ENCODE peak calls at places on chromosomes 7 and 10, in six cellular contexts. N is A549, M is astrocyte, B is hepatocyte, S is mammary epithelial cell, R is tibial artery. T is an unnamed sample.

GRCh38 chr7:115410427-115410805 is 488.5 kb downstream of the MDFIC start:
- DNase-seq in M (no peak), S (no peak), B (no peak), R (no peak), N (no peak), T (no peak)

GRCh38 chr10:89163265-89163995 is 43.7 kb downstream of the CH25H start:
- DNase-seq in S (peak; percentile 91), M (no peak), B (no peak), N (no peak), R (peak; percentile 54), T (no peak)

GRCh38 chr10:44628921-44629320 is 244.0 kb upstream of the CXCL12 start:
- DNase-seq in B (peak; percentile 23), R (no peak), M (peak; percentile 77), S (peak; percentile 51), N (peak; percentile 56), T (no peak)

GRCh38 chr10:69439350-69439739 is 11.9 kb upstream of the TSPAN15 start:
- DNase-seq in B (no peak), M (no peak), N (peak; percentile 55), S (peak; percentile 67), R (no peak), T (no peak)

GRCh38 chr7:670501-671390 is 55.8 kb upstream of the DNAAF5 start:
- DNase-seq in N (no peak), S (no peak), B (no peak), R (no peak), M (no peak), T (no peak)

GRCh38 chr7:22563115-22563514 is 63.1 kb upstream of the STEAP1B start:
- DNase-seq in B (peak; percentile 53), N (no peak), M (no peak), S (no peak), R (no peak), T (no peak)

GRCh38 chr10:91007656-91008055 is 86.8 kb upstream of the ANKRD1 start:
- DNase-seq in S (no peak), M (no peak), N (no peak), R (no peak), B (no peak), T (no peak)

GRCh38 chr7:32785365-32785764 is 106.2 kb downstream of the KBTBD2 start:
- DNase-seq in R (no peak), S (no peak), N (no peak), B (no peak), M (no peak), T (no peak)

GRCh38 chr10:126595160-126595559 is 75.3 kb downstream of the C10orf90 start:
- DNase-seq in R (no peak), S (no peak), M (no peak), B (no peak), N (no peak), T (no peak)

GRCh38 chr10:113524120-113524519 is 28.7 kb upstream of the HABP2 start:
- DNase-seq in B (no peak), S (no peak), R (no peak), N (peak; percentile 41), M (no peak), T (no peak)

GRCh38 chr10:126908225-126908624 is 3.0 kb downstream of the DOCK1 start:
- DNase-seq in M (no peak), N (no peak), R (no peak), S (no peak), B (no peak), T (no peak)

GRCh38 chr7:100545636-100546128 is 6.7 kb downstream of the AGFG2 start:
- DNase-seq in M (peak; percentile 86), S (peak; percentile 85), N (peak; percentile 91), R (peak; percentile 78), B (peak; percentile 86), T (peak; percentile 48)

GRCh38 chr10:108147346-108147745 is 982.8 kb upstream of the SORCS1 start:
- DNase-seq in R (no peak), N (no peak), B (no peak), S (no peak), M (no peak), T (no peak)
- H3K4me3 ChIP-seq in R (no peak overlapping the region), N (no peak overlapping the region), B (no peak overlapping the region), S (no peak overlapping the region), M (no peak overlapping the region), T (no peak overlapping the region)

DNA sequence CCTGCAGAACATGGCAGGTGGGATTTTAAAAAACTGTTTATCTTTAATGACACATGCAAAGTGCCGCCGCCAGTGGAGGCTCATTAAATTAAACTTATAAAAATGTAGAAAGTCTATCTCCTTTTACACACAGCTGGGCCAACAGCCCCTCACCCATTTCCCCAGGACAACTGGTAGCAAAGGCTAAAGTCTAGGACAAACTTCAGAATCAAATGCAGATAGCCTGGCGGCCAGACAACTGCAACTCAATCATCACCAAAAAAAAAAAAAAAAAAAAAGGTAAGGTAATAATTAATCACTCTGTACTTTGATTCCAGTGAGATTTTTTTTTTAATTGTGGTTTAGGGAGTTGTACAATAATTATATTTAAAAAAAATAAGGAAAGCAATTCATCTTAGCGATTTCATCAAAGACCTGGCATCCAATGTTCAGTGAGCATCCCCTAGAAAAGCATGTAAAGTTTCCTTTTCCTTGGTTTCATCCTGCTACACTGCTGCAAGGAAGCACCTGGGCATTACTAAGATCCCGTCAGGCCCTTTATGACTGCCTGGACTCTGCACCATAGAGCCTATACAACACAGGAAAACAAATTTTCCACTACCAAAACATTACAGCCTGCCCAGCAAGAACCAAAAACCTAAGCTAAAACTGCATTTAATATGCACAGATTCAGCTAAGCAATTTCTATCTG is 98.5 kb downstream of the GRB10 start:
- DNase-seq in R (no peak), S (no peak), N (no peak), M (no peak), B (peak; percentile 49), T (no peak)
- H3K4me1 ChIP-seq in R (no peaks in the 10 kb centered on the region), S (no peaks in the 10 kb centered on the region), N (peaks cover 7% of the 10 kb centered on the region), M (no peaks in the 10 kb centered on the region), B (peaks cover 51% of the 10 kb centered on the region), T (peaks cover 23% of the 10 kb centered on the region)

GRCh38 chr10:110241841-110242240 is 34.4 kb downstream of the MXI1 start:
- DNase-seq in S (no peak), B (no peak), M (no peak), R (no peak), N (no peak), T (no peak)
- TF ChIP-seq CTCF in S (no peak), B (no peak), M (no peak), R (no peak), N (no peak), T (no peak)

GRCh38 chr10:96752380-96752779 is 32.1 kb upstream of the PIK3AP1 start:
- DNase-seq in R (no peak), M (no peak), N (no peak), B (no peak), S (no peak), T (no peak)

GRCh38 chr10:96756111-96756903 is 36.0 kb upstream of the PIK3AP1 start:
- DNase-seq in R (no peak), N (no peak), S (no peak), M (no peak), B (no peak), T (no peak)

GRCh38 chr10:96758423-96758822 is 38.1 kb upstream of the PIK3AP1 start:
- DNase-seq in N (no peak), B (no peak), R (peak; percentile 28), M (no peak), S (no peak), T (no peak)

GRCh38 chr10:96753956-96754355 is 33.6 kb upstream of the PIK3AP1 start:
- DNase-seq in B (no peak), S (no peak), N (no peak), R (no peak), M (no peak), T (no peak)
- H3K4me3 ChIP-seq in B (no peak overlapping the region), S (no peak overlapping the region), N (no peak overlapping the region), R (no peak overlapping the region), M (no peak overlapping the region), T (no peak overlapping the region)

T was measured in thoracic aorta.